ENCODE peak calls at places on chromosomes 1 and 21, in five cellular contexts. S is IMR-90, I is mesendoderm, L is H1, C is neuronal stem cell. V is an unnamed sample.

GRCh38 chr1:205939690-205940330 is 3.4 kb downstream of the SLC26A9 start:
- DNase-seq in S (no peak), I (peak; percentile 86), L (peak; percentile 81), C (peak; percentile 40), V (peak; percentile 86)

GRCh38 chr1:2174348-2175054 is 20.1 kb downstream of the FAAP20 start:
- DNase-seq in S (peak; percentile 54), I (peak; percentile 85), L (peak; percentile 86), C (peak; percentile 54), V (peak; percentile 91)

GRCh38 chr1:113219377-113219776 is 146.4 kb downstream of the LRIG2 start:
- DNase-seq in S (no peak), I (peak; percentile 69), L (no peak), C (no peak), V (peak; percentile 65)

GRCh38 chr1:225762002-225762441 is 15.6 kb upstream of the SRP9 start:
- DNase-seq in S (peak; percentile 36), I (peak; percentile 41), L (no peak), C (no peak), V (no peak)

GRCh38 chr1:84907095-84907827 is 14.3 kb upstream of the LPAR3 start:
- DNase-seq in S (peak; percentile 71), I (peak; percentile 70), L (peak; percentile 54), C (no peak), V (no peak)

GRCh38 chr1:180270767-180271639 is 40.9 kb downstream of the LHX4 start:
- DNase-seq in S (peak; percentile 88), I (no peak), L (peak; percentile 51), C (no peak), V (no peak)

GRCh38 chr1:86389315-86389714 is 6.8 kb downstream of the ODF2L start:
- DNase-seq in S (no peak), I (no peak), L (no peak), C (no peak), V (no peak)

GRCh38 chr1:57590978-57591377 is 167.1 kb upstream of the DAB1 start:
- DNase-seq in S (no peak), I (peak; percentile 89), L (no peak), C (no peak), V (peak; percentile 45)

GRCh38 chr21:30436986-30437385 is 3.1 kb upstream of the KRTAP15-1 start:
- DNase-seq in S (no peak), I (no peak), L (no peak), C (no peak), V (no peak)

GRCh38 chr1:59926381-59927243 is at the start of gene CYP2J2:
- DNase-seq in S (no peak), I (peak; percentile 51), L (peak; percentile 76), C (peak; percentile 5), V (peak; percentile 76)

GRCh38 chr1:4058706-4059105 is 158.6 kb upstream of the C1orf174 start:
- DNase-seq in S (no peak), I (no peak), L (no peak), C (no peak), V (no peak)

GRCh38 chr1:170253180-170253579 is 107.4 kb downstream of the NTMT2 start:
- DNase-seq in S (no peak), I (no peak), L (no peak), C (no peak), V (no peak)

GRCh38 chr1:81305997-81306452 is 494.7 kb upstream of the ADGRL2 start:
- DNase-seq in S (peak; percentile 54), I (peak; percentile 74), L (peak; percentile 49), C (peak; percentile 45), V (no peak)

GRCh38 chr21:37017951-37018679 is 11.6 kb downstream of the RIPPLY3 start:
- DNase-seq in S (no peak), I (no peak), L (no peak), C (no peak), V (no peak)

GRCh38 chr21:29238967-29239289 is 59.8 kb upstream of the BACH1 start:
- DNase-seq in S (peak; percentile 76), I (no peak), L (no peak), C (no peak), V (no peak)

GRCh38 chr1:18922319-18922726 is 20.0 kb upstream of the ALDH4A1 start:
- DNase-seq in S (peak; percentile 85), I (no peak), L (no peak), C (no peak), V (no peak)

GRCh38 chr1:100782473-100783010 is 63.0 kb downstream of the VCAM1 start:
- DNase-seq in S (no peak), I (no peak), L (no peak), C (no peak), V (no peak)

GRCh38 chr1:115288799-115289198 is 49.2 kb downstream of the NGF start:
- DNase-seq in S (no peak), I (no peak), L (no peak), C (no peak), V (no peak)

DNA sequence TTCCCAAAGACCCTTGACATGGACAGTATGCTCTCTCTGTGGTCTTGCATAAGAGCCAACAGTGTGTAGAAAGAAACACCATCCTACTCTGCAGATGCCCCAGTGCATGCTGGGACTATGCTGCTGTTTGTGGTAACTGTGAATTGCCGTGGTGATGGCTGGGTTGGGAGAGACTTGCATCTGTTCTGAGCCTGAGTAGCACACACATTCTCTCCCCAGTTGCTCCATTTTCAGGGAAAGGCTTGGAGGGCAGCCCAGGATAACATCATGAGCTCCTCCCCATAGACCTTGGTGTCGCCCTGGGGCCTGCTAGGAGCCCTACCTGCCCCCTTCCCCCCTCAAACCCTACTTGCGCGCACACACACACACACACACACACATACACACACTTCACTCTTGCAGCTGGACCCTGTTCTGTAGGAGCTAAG is 120.9 kb upstream of the IPO9 start:
- DNase-seq in S (peak; percentile 83), I (peak; percentile 67), L (no peak), C (no peak), V (no peak)
- H4K8ac ChIP-seq in S (no peak overlapping the region), I (no peak overlapping the region), L (no peak overlapping the region), C (no peak overlapping the region), V (no peak overlapping the region)

DNA sequence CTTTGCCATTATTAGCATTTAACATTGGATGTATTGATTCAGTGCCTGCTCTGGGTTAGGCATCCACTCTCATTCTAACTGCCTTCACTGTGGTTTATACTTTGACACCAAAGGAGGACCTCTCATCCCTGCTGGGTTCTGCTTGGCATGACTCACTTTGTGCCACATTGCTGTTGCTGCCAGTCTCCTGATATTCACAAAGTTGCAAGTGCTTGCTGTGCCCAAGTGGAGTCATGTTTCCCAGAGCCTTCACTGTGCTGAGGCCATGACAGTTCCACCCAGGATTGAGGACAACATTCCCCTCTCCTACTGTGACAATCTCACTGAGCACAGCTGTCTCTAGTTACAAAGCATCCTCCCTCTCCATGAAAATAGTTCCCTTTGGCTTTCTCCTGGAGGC is 519.9 kb upstream of the USP24 start:
- DNase-seq in S (no peak), I (no peak), L (no peak), C (no peak), V (no peak)
- H4K8ac ChIP-seq in S (peak overlapping the region; percentile 15), I (no peak overlapping the region), L (no peak overlapping the region), C (no peak overlapping the region), V (no peak overlapping the region)

DNA sequence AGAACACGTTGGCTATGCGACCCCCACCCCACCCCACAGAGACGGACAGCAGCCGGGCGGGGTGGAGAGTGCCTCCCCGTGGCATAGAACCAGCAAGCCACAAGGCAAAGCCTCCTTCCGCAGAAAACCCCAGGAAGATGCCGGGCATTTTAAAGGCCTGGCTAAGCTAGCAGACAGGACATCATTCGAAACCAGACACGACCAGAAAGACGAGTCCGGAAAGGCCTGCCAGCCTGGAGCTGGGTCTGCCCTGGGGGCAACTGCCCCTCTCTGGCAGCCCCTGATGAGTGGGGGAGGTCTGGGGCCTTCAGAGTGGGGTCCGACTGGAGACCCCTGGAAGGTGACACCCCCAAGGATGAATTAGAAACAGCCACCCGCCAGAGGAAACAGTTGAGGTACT is 8.5 kb downstream of the FTCD start:
- DNase-seq in S (no peak), I (peak; percentile 37), L (no peak), C (no peak), V (no peak)
- H4K8ac ChIP-seq in S (no peak overlapping the region), I (no peak overlapping the region), L (no peak overlapping the region), C (no peak overlapping the region), V (no peak overlapping the region)

DNA sequence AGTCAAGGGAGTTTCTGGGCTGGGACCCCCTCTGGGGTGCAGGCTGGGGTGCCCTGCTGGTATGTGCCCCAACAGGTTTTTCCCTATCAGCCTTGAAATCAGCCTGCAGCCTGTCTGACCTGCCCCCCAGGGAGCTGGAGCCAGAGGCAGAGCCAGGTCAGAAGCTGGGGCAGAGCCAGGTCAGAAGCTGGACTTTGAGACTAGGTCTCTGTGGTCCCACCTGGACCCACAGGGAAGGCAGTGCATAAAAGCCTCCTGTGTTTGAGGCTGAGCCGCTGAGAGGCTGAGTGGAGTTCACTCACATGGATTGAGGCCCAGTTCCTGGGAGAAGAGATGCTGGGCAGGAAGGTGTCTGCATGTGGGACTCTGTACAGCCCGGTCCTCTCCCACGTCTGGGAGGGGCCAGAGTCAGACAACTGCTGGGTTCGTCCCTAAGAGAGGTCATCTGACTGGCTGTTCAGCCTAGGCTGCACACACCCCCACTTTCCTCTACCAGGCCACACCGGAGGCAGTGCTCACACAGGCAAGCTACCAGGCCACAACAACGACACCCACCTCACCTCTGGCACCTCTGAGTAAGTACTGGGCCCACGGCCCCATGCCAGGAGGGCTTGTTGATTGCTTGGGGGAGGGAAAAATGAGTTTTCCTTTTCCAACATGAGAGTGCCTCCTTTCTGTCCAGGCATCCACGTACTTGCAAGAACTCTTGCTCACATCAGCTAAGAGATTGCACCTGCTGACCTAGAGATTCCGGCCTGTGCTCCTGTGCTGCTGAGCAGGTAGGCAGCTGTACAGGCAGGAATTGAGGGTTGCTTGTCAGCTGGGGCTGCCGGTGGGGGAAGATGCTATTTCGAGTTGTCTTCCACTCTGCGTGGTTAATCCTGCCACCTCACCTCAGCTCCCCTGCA is at the start of gene ANXA9:
- DNase-seq in S (no peak), I (no peak), L (peak; percentile 66), C (no peak), V (no peak)
- H4K8ac ChIP-seq in S (no peak within 1 kb of the TSS), I (no peak within 1 kb of the TSS), L (peak within 1 kb of the TSS; percentile 79), C (no peak within 1 kb of the TSS), V (no peak within 1 kb of the TSS)

DNA sequence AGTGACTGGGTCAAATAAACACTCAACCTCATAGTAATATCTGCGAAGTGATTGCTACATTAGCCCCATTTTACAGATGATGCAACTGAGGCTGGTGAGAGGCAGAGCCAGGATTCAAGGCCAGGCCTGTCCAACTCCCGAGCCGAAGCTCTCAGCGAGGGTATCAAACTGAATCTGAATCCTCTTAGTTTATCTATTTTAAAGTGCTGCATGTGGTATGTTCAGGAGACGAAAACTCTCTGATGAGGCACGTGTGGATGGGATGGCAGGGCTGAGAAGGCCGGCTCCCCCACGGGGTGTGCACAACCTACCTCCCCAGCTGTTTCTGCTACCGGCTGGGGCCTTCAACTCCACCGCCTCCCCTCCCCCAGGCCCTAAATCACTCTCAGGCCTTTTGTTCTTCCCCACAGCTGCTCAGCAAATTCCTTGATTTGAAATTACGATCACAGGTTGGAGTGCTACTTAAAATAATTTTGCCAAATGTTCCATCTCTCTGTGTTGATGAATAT is 171.8 kb downstream of the TOMM20 start:
- DNase-seq in S (no peak), I (peak; percentile 63), L (no peak), C (peak; percentile 51), V (no peak)
- H4K8ac ChIP-seq in S (peak overlapping the region; percentile 36), I (no peak overlapping the region), L (no peak overlapping the region), C (no peak overlapping the region), V (no peak overlapping the region)

DNA sequence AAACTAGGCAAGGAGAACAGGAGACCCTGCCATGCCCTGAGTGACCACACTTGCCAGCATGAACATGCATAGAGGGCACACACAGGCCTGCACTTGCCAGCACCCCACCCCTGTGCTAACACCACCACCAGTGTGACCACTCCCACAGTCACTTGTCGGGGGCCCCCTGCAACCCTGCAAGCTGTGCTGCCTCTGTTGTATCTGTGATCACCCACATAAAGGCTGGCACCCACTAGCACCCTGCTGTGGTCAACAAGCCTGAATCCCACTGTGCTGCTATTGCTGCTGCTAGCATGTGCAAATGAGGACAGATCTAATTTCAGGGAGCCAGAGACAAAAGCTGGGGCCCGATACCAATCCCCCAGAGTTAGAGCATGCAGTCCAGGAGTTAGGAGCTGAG is 217.7 kb downstream of the GIPC2 start:
- DNase-seq in S (no peak), I (no peak), L (peak; percentile 47), C (no peak), V (no peak)
- H4K8ac ChIP-seq in S (no peak overlapping the region), I (no peak overlapping the region), L (no peak overlapping the region), C (no peak overlapping the region), V (no peak overlapping the region)